ENCODE peak calls at places on chromosomes 13 and 19, in four cellular contexts. Y is HCT116, E is K562, U is SK-N-SH. H is an unnamed sample.

GRCh38 chr19:33487901-33488817 is 33.4 kb downstream of the PEPD start:
- DNase-seq in Y (no peak), E (no peak), U (peak; percentile 30), H (no peak)

GRCh38 chr13:33514362-33514761 is 228.8 kb upstream of the STARD13 start:
- DNase-seq in Y (no peak), E (no peak), U (no peak), H (no peak)

GRCh38 chr13:102846261-102847015 is 606 bp downstream of the ERCC5 start:
- DNase-seq in Y (peak; percentile 8), E (no peak), U (peak; percentile 41), H (peak; percentile 21)

GRCh38 chr13:107867701-107868661 is 347.4 kb downstream of the LIG4 start:
- DNase-seq in Y (no peak), E (peak; percentile 73), U (peak; percentile 87), H (no peak)

GRCh38 chr13:77239312-77239711 is 87.6 kb downstream of the MYCBP2 start:
- DNase-seq in Y (no peak), E (no peak), U (no peak), H (no peak)

GRCh38 chr19:44345969-44346368 is 10.5 kb downstream of the ZNF112 start:
- DNase-seq in Y (no peak), E (no peak), U (no peak), H (no peak)

GRCh38 chr13:28678809-28679208 is 19.9 kb downstream of the POMP start:
- DNase-seq in Y (no peak), E (no peak), U (no peak), H (no peak)

GRCh38 chr13:51894239-51894638 is 32.5 kb downstream of the CCDC70 start:
- DNase-seq in Y (no peak), E (no peak), U (no peak), H (no peak)

GRCh38 chr19:33374406-33374703 is 846 bp downstream of the CEBPG start:
- DNase-seq in Y (no peak), E (no peak), U (peak; percentile 53), H (no peak)

GRCh38 chr19:47032171-47032811 is 12.7 kb downstream of the NPAS1 start:
- DNase-seq in Y (peak; percentile 32), E (peak; percentile 54), U (peak; percentile 75), H (no peak)

GRCh38 chr19:35037716-35038622 is 3.6 kb upstream of the HPN start:
- DNase-seq in Y (no peak), E (no peak), U (peak; percentile 42), H (no peak)

GRCh38 chr13:38875186-38875875 is 115.3 kb downstream of the STOML3 start:
- DNase-seq in Y (no peak), E (no peak), U (no peak), H (no peak)

GRCh38 chr19:53824134-53824611 is at the start of gene NLRP12:
- DNase-seq in Y (no peak), E (no peak), U (no peak), H (no peak)

GRCh38 chr13:52845766-52846566 is 2.5 kb downstream of the PCDH8 start:
- DNase-seq in Y (no peak), E (no peak), U (peak; percentile 88), H (no peak)

GRCh38 chr19:1618157-1619093 is 13.2 kb upstream of the UQCR11 start:
- DNase-seq in Y (peak; percentile 29), E (peak; percentile 64), U (peak; percentile 78), H (peak; percentile 41)

GRCh38 chr13:40672310-40673060 is 6.0 kb upstream of the FOXO1 start:
- DNase-seq in Y (peak; percentile 57), E (peak; percentile 70), U (peak; percentile 59), H (peak; percentile 73)

GRCh38 chr13:32041429-32041828 is 9.9 kb downstream of the FRY start:
- DNase-seq in Y (no peak), E (no peak), U (no peak), H (no peak)

GRCh38 chr13:39887424-39887823 is 232.0 kb downstream of the COG6 start:
- DNase-seq in Y (no peak), E (no peak), U (no peak), H (no peak)

GRCh38 chr19:33687761-33688656 is 66.3 kb downstream of the CHST8 start:
- DNase-seq in Y (no peak), E (no peak), U (peak; percentile 49), H (no peak)

GRCh38 chr13:111561091-111561778 is 240.8 kb downstream of the TEX29 start:
- DNase-seq in Y (no peak), E (no peak), U (no peak), H (no peak)

GRCh38 chr19:19064811-19065745 is 1.3 kb downstream of the SLC25A42 start:
- DNase-seq in Y (no peak), E (no peak), U (peak; percentile 56), H (no peak)

GRCh38 chr19:29001006-29001921 is 211.7 kb downstream of the UQCRFS1 start:
- DNase-seq in Y (no peak), E (no peak), U (no peak), H (no peak)

GRCh38 chr19:45402469-45403070 is 2.3 kb downstream of the PPP1R13L start:
- DNase-seq in Y (no peak), E (peak; percentile 81), U (peak; percentile 62), H (no peak)

GRCh38 chr19:30425885-30426838 is 54.0 kb downstream of the ZNF536 start:
- DNase-seq in Y (no peak), E (no peak), U (no peak), H (no peak)
- TF ChIP-seq ELF1 in Y (no peak), E (no peak), U (no peak), H (no peak)

GRCh38 chr13:48292650-48293049 is 10.9 kb upstream of the RB1 start:
- DNase-seq in Y (no peak), E (no peak), U (no peak), H (peak; percentile 57)
- TF ChIP-seq ELF1 in Y (no peak), E (no peak), U (no peak), H (no peak)

GRCh38 chr13:50127017-50127725 is 111.9 kb downstream of the KCNRG start:
- DNase-seq in Y (no peak), E (no peak), U (no peak), H (no peak)
- TF ChIP-seq ELF1 in Y (no peak), E (no peak), U (no peak), H (no peak)

GRCh38 chr19:5990289-5990797 is 12.4 kb upstream of the RANBP3 start:
- DNase-seq in Y (no peak), E (peak; percentile 84), U (no peak), H (no peak)
- TF ChIP-seq ELF1 in Y (no peak), E (no peak), U (no peak), H (no peak)

GRCh38 chr13:44088409-44088808 is 208.7 kb downstream of the LACC1 start:
- DNase-seq in Y (no peak), E (no peak), U (no peak), H (no peak)
- TF ChIP-seq ELF1 in Y (no peak), E (no peak), U (no peak), H (no peak)

DNA sequence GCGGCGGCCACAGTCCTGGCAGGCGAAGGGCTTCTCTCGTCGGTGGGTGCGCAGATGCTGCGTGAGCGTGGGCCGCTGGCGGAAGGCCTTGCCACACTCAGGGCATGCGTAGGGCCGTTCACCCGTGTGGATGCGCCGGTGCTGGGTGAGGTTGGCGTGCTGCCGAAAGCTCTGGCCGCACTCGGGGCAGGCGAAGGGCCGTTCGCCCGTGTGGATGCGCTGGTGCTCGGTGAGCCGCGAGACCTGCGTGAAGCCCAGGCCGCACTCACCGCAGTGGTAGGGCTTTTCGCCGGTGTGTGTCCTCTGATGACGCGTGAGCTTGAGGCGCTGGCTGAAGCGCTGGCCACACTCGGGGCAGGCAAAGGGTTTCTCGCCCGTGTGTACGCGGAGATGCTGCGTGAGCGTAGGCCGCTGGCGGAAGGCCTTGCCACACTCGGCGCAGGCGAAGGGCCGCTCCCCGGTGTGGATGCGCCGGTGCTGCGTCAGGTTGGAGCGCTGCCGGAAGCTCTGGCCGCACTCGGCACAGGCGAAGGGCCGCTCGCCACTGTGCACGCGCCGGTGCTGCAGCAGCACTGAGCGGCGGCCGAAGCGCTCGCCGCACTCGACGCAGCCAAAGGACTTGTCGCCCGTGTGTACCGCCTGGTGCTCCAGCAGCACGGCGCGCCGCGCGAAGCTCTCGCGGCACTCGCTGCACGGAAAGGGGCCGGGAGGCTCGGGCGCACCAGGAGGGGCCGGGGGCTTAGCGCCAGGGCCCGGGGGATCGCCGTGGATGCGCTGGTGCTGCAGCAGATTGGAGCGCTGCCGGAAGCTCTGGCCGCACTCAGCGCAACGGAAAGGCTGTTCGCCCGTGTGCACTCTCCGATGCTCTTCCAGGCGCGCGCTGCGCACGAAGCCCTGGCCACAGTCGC is 4.0 kb upstream of the UBE2M start:
- DNase-seq in Y (no peak), E (no peak), U (peak; percentile 60), H (no peak)
- TF ChIP-seq ELF1 in Y (no peak), E (no peak), U (no peak), H (no peak)

DNA sequence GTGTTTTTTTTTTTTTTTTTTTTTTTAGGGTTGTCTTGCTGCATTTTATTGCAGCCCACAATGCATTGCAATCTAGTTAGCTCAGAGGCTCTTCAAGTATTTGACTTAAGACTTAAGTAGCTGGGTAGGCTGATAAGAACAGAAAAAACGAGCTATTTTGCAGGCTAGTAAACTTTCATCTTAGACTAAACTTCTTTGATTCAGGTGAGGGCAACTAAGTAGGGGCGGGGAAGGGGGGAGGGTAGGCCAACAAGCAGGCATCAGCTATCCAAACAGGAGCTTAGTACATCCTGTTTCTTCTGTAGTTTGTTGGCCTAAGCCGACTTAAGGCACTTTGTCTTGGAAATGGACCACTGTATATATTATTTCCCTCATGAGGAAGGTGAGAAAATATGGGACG is 4.9 kb upstream of the TDRD3 start:
- DNase-seq in Y (no peak), E (no peak), U (no peak), H (no peak)
- TF ChIP-seq ELF1 in Y (no peak), E (no peak), U (no peak), H (no peak)

DNA sequence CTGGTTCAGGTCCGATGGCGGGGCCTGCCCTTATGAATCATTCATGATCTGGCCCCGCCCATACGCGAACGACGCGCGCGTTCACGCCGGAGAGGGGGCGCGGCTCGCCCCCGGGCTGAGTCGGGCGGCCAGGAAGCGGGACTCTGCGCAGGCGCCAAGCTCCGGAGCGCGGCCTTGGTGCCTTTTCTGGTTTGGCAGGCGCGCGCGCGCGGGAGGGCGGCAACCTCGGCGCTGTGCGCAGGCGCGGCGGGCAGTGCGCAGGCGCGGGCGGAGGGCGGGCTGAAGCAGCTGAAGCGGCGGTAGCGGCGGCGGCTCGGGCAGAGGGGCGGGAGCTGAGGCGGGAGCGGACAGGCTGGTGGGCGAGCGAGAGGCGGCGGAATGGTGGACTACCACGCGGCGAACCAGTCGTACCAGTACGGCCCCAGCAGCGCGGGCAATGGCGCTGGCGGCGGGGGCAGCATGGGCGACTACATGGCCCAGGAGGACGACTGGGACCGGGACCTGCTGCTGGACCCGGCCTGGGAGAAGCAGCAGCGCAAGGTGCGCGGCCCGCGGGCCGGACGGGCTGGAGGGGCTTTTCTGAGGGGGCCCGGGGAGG is at the start of gene ACTN4:
- DNase-seq in Y (peak; percentile 92), E (peak; percentile 97), U (peak; percentile 99), H (peak; percentile 91)
- TF ChIP-seq ELF1 in Y (no peak), E (peak; percentile 64), U (no peak), H (peak; percentile 42)

DNA sequence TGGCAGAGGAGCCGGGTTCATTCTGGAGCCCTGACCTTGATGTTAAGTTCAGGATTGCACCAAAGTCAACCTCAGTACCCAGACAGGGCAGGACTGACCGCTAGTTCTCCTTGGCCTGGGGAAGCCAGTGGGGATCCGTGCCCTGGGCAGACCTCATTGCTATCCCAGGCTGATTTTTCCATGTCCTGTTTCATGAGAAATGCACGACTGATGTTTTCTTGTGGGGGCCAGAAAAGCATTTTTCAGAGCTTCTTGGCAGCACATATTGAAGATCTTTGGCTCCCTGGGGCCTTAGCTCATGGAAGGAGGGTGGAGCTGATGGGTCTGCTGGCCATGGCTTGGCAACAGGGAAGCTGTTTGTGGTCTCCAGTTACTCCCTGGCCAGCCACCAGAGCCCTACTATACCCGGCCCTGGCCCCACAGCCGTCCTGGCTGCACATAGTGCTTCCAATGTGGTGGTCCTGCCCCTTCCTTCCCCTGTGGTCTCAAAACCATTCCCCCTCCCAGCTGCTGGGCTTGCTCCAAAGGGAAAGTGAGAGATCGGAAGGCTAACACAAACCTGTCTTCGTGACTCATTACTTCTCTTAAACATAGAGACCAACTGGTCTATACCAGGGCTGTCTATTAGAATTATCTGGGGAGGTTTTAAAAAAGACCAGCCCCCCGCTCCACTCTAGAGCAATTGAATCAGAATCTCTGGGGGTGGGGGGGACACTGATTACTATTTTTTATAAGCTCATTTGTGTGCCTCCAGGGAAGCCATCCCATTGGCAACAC is 11.3 kb downstream of the IL17D start:
- DNase-seq in Y (no peak), E (no peak), U (no peak), H (no peak)
- TF ChIP-seq ELF1 in Y (no peak), E (no peak), U (no peak), H (no peak)